ENCODE peak calls at places on chromosomes 11 and 22, in four cellular contexts. A is epithelial cell of esophagus, Q is HAP-1, S is fibroblast of the aortic adventitia. H is an unnamed sample.

GRCh38 chr22:23183107-23183698 is 2.9 kb downstream of the BCR start:
- DNase-seq in S (peak), Q (peak), A (peak), H (peak)

GRCh38 chr11:75273989-75274391 is 33.4 kb downstream of the TPBGL start:
- DNase-seq in A (no peak), Q (peak), S (no peak), H (no peak)

GRCh38 chr11:110435780-110436717 is 6.3 kb downstream of the FDX1 start:
- DNase-seq in S (peak), A (peak), Q (no peak), H (no peak)

GRCh38 chr11:119902656-119903181 is 173.7 kb upstream of the NECTIN1 start:
- DNase-seq in A (no peak), Q (no peak), S (no peak), H (no peak)

GRCh38 chr22:22955866-22956535 is 68.4 kb downstream of the IGLL5 start:
- DNase-seq in A (peak), Q (peak), S (peak), H (peak)

GRCh38 chr11:90341986-90342385 is 119.1 kb upstream of the CHORDC1 start:
- DNase-seq in A (no peak), S (no peak), Q (no peak), H (no peak)

GRCh38 chr11:64104632-64105031 is 61.3 kb downstream of the MACROD1 start:
- DNase-seq in Q (no peak), A (no peak), S (no peak), H (no peak)

GRCh38 chr11:35116762-35117588 is 22.0 kb upstream of the CD44 start:
- DNase-seq in S (peak), A (no peak), Q (no peak), H (no peak)

GRCh38 chr11:35012467-35013191 is 96.2 kb downstream of the PDHX start:
- DNase-seq in Q (no peak), A (no peak), S (no peak), H (no peak)

GRCh38 chr11:75518771-75519653 is 6.7 kb downstream of the GDPD5 start:
- DNase-seq in A (no peak), Q (no peak), S (no peak), H (no peak)

GRCh38 chr11:9017773-9018172 is 14.0 kb upstream of the NRIP3 start:
- DNase-seq in A (no peak), Q (no peak), S (peak), H (no peak)

GRCh38 chr22:34976474-34976873 is 89.5 kb upstream of the ISX start:
- DNase-seq in Q (no peak), S (no peak), A (no peak), H (no peak)

GRCh38 chr11:103880968-103881367 is 155.5 kb upstream of the DDI1 start:
- DNase-seq in A (no peak), S (no peak), Q (no peak), H (no peak)

GRCh38 chr22:36351921-36352774 is 35.6 kb downstream of the MYH9 start:
- DNase-seq in S (no peak), Q (no peak), A (peak), H (no peak)

GRCh38 chr11:76206327-76207081 is at the start of gene WNT11:
- DNase-seq in S (peak), A (peak), Q (peak), H (peak)

GRCh38 chr11:66003291-66003690 is 988 bp downstream of the BANF1 start:
- DNase-seq in Q (no peak), A (no peak), S (no peak), H (no peak)

GRCh38 chr11:75625970-75626691 is 42.7 kb downstream of the MAP6 start:
- DNase-seq in A (peak), Q (no peak), S (peak), H (no peak)

GRCh38 chr11:75820636-75821035 is 5.6 kb downstream of the UVRAG start:
- DNase-seq in Q (no peak), A (peak), S (peak), H (no peak)

GRCh38 chr11:103035656-103036434 is 56.1 kb downstream of the DCUN1D5 start:
- DNase-seq in Q (peak), A (peak), S (peak), H (peak)

GRCh38 chr22:46062232-46062615 is 85.3 kb upstream of the WNT7B start:
- DNase-seq in A (no peak), Q (no peak), S (no peak), H (no peak)

GRCh38 chr11:6610591-6610990 is 1.4 kb downstream of the TAF10 start:
- DNase-seq in S (no peak), Q (no peak), A (no peak), H (no peak)

GRCh38 chr11:112903310-112903709 is 57.9 kb upstream of the NCAM1 start:
- DNase-seq in Q (no peak), A (no peak), S (no peak), H (no peak)

GRCh38 chr11:60428517-60428916 is 855 bp upstream of the MS4A5 start:
- DNase-seq in Q (no peak), S (no peak), A (peak), H (no peak)

GRCh38 chr11:9719949-9720646 is 56.2 kb downstream of the SWAP70 start:
- DNase-seq in A (peak), S (peak), Q (no peak), H (no peak)

GRCh38 chr11:15222777-15223176 is 108.1 kb downstream of the INSC start:
- DNase-seq in A (no peak), S (no peak), Q (no peak), H (no peak)

GRCh38 chr22:31695423-31695822 is 33.4 kb upstream of the PISD start:
- DNase-seq in S (no peak), A (no peak), Q (no peak), H (no peak)

GRCh38 chr11:74937696-74938475 is 11.0 kb downstream of the XRRA1 start:
- DNase-seq in S (peak), A (peak), Q (no peak), H (no peak)

GRCh38 chr11:126345283-126345682 is 10.2 kb upstream of the ST3GAL4 start:
- DNase-seq in S (no peak), A (no peak), Q (no peak), H (no peak)

GRCh38 chr11:67631427-67631826 is 1.7 kb upstream of the NUDT8 start:
- DNase-seq in A (no peak), Q (no peak), S (no peak), H (no peak)

GRCh38 chr11:130600139-130600538 is 151.7 kb downstream of the ADAMTS15 start:
- DNase-seq in S (peak), Q (no peak), A (no peak), H (no peak)

GRCh38 chr11:15911377-15912044 is 444.8 kb downstream of the SOX6 start:
- DNase-seq in S (peak), Q (no peak), A (peak), H (no peak)

GRCh38 chr11:121767433-121767832 is 314.7 kb upstream of the SORL1-AS1 start:
- DNase-seq in A (peak), S (peak), Q (no peak), H (no peak)

GRCh38 chr11:61007383-61007970 is 36.0 kb downstream of the CD6 start:
- DNase-seq in A (peak), Q (no peak), S (no peak), H (peak)

GRCh38 chr22:26169312-26170111 is at the start of gene SEZ6L:
- DNase-seq in S (no peak), A (no peak), Q (peak), H (peak)

GRCh38 chr11:27694992-27695391 is 5.3 kb downstream of the BDNF start:
- DNase-seq in A (peak), Q (no peak), S (peak), H (no peak)

GRCh38 chr22:35311551-35311999 is 11.9 kb downstream of the TOM1 start:
- DNase-seq in S (no peak), Q (no peak), A (no peak), H (no peak)